ENCODE peak calls at places on chromosomes 4 and X, in four cellular contexts. K is astrocyte of the spinal cord, V is tibial artery, U is T-helper 1 cell. T is an unnamed sample.

GRCh38 chrX:16970977-16971376 is 24.5 kb downstream of the REPS2 start:
- DNase-seq in U (no peak), V (no peak), K (peak), T (no peak)

GRCh38 chr4:123396294-123397275 is at the start of gene SPRY1:
- DNase-seq in K (peak), U (peak), V (peak), T (peak)

GRCh38 chrX:140274761-140275525 is 229.9 kb downstream of the SOX3 start:
- DNase-seq in K (peak), V (no peak), U (no peak), T (no peak)

GRCh38 chr4:66633472-66633871 is 911.8 kb downstream of the CENPC start:
- DNase-seq in V (no peak), K (no peak), U (no peak), T (no peak)

GRCh38 chr4:25172964-25173917 is 13.0 kb upstream of the SEPSECS start:
- DNase-seq in U (no peak), K (peak), V (peak), T (peak)

GRCh38 chr4:129623233-129623632 is 527.3 kb downstream of the C4orf33 start:
- DNase-seq in V (no peak), K (no peak), U (no peak), T (no peak)

GRCh38 chrX:151393514-151393913 is 3.5 kb upstream of the VMA21 start:
- DNase-seq in V (no peak), K (no peak), U (peak), T (no peak)

GRCh38 chr4:8859550-8860095 is 12.0 kb downstream of the HMX1 start:
- DNase-seq in U (no peak), K (no peak), V (no peak), T (no peak)

GRCh38 chr4:88610771-88611170 is 18.5 kb downstream of the HERC3 start:
- DNase-seq in V (peak), U (no peak), K (peak), T (peak)

GRCh38 chr4:109433281-109434006 is at the start of gene SEC24B:
- DNase-seq in U (peak), V (peak), K (peak), T (peak)

GRCh38 chr4:152273343-152273742 is 262.5 kb downstream of the FBXW7 start:
- DNase-seq in K (no peak), V (no peak), U (no peak), T (no peak)

GRCh38 chr4:47010347-47011188 is 17.2 kb upstream of the GABRA4 start:
- DNase-seq in V (no peak), K (peak), U (no peak), T (no peak)

GRCh38 chrX:130637591-130637990 is 235.8 kb downstream of the RBMX2 start:
- DNase-seq in V (no peak), U (no peak), K (peak), T (no peak)

GRCh38 chrX:151902813-151903591 is 9.7 kb upstream of the MAGEA4 start:
- DNase-seq in V (peak), U (no peak), K (peak), T (peak)